ENCODE peak calls at places on chromosome 18, in seven cellular contexts. A, F, H, J, Y, L and W are unnamed samples.

GRCh38 chr18:9987931-9988330 is 74.1 kb downstream of the VAPA start:
- DNase-seq in A (no peak), F (no peak), H (no peak), J (peak; percentile 74), Y (no peak), L (peak; percentile 41), W (peak; percentile 82)

GRCh38 chr18:66523219-66523991 is 80.5 kb downstream of the CDH19 start:
- DNase-seq in A (no peak), F (no peak), H (no peak), J (no peak), Y (no peak), L (peak; percentile 33), W (no peak)

GRCh38 chr18:33616556-33616955 is 38.5 kb downstream of the ASXL3 start:
- DNase-seq in A (no peak), F (no peak), H (no peak), J (no peak), Y (no peak), L (no peak), W (no peak)

GRCh38 chr18:42509702-42510424 is 554.8 kb downstream of the PIK3C3 start:
- DNase-seq in A (no peak), F (no peak), H (no peak), J (no peak), Y (no peak), L (no peak), W (no peak)

GRCh38 chr18:39167990-39168389 is 1602.4 kb upstream of the CELF4 start:
- DNase-seq in A (no peak), F (no peak), H (no peak), J (no peak), Y (no peak), L (no peak), W (no peak)

GRCh38 chr18:10588975-10589374 is 63.1 kb downstream of the NAPG start:
- DNase-seq in A (no peak), F (no peak), H (no peak), J (no peak), Y (peak; percentile 72), L (no peak), W (no peak)

GRCh38 chr18:6414118-6414722 is 491 bp downstream of the L3MBTL4 start:
- DNase-seq in A (peak; percentile 83), F (peak; percentile 79), H (no peak), J (peak; percentile 58), Y (no peak), L (peak; percentile 22), W (peak; percentile 84)

GRCh38 chr18:70464343-70465114 is 175.7 kb downstream of the SOCS6 start:
- DNase-seq in A (peak; percentile 77), F (peak; percentile 80), H (peak; percentile 38), J (peak; percentile 23), Y (peak; percentile 31), L (peak; percentile 64), W (peak; percentile 73)

GRCh38 chr18:42156266-42156665 is 201.2 kb downstream of the PIK3C3 start:
- DNase-seq in A (no peak), F (no peak), H (no peak), J (no peak), Y (no peak), L (no peak), W (no peak)

GRCh38 chr18:39448942-39449341 is 1883.3 kb upstream of the CELF4 start:
- DNase-seq in A (no peak), F (no peak), H (no peak), J (no peak), Y (no peak), L (no peak), W (no peak)

GRCh38 chr18:65761636-65762310 is 11.0 kb downstream of the CDH7 start:
- DNase-seq in A (no peak), F (no peak), H (no peak), J (no peak), Y (no peak), L (no peak), W (no peak)

GRCh38 chr18:27996792-27997191 is 180.1 kb downstream of the CDH2 start:
- DNase-seq in A (no peak), F (no peak), H (no peak), J (no peak), Y (no peak), L (no peak), W (no peak)

GRCh38 chr18:25010623-25011374 is 341.2 kb downstream of the ZNF521 start:
- DNase-seq in A (no peak), F (no peak), H (no peak), J (no peak), Y (no peak), L (no peak), W (no peak)

GRCh38 chr18:50719471-50719987 is 100.3 kb downstream of the MRO start:
- DNase-seq in A (no peak), F (no peak), H (no peak), J (no peak), Y (no peak), L (no peak), W (no peak)

GRCh38 chr18:56873441-56874140 is 222.4 kb downstream of the WDR7 start:
- DNase-seq in A (no peak), F (no peak), H (no peak), J (no peak), Y (no peak), L (peak; percentile 28), W (no peak)

GRCh38 chr18:2985628-2986027 is 27.3 kb downstream of the LPIN2 start:
- DNase-seq in A (no peak), F (no peak), H (no peak), J (no peak), Y (peak; percentile 58), L (peak; percentile 50), W (no peak)

GRCh38 chr18:21369146-21369545 is 127.1 kb downstream of the GREB1L start:
- DNase-seq in A (no peak), F (no peak), H (no peak), J (no peak), Y (no peak), L (peak; percentile 2), W (no peak)

GRCh38 chr18:51168031-51168742 is 29.3 kb downstream of the MEX3C start:
- DNase-seq in A (no peak), F (no peak), H (no peak), J (no peak), Y (no peak), L (no peak), W (no peak)

GRCh38 chr18:33630476-33630875 is 52.5 kb downstream of the ASXL3 start:
- DNase-seq in A (no peak), F (no peak), H (no peak), J (no peak), Y (no peak), L (no peak), W (no peak)

GRCh38 chr18:62001396-62001795 is 108.6 kb upstream of the RNF152 start:
- DNase-seq in A (no peak), F (no peak), H (no peak), J (no peak), Y (no peak), L (no peak), W (no peak)

GRCh38 chr18:48359626-48360025 is 49.6 kb downstream of the ZBTB7C start:
- DNase-seq in A (no peak), F (no peak), H (no peak), J (no peak), Y (no peak), L (no peak), W (no peak)

GRCh38 chr18:944440-944839 is 39.8 kb downstream of the ADCYAP1 start:
- DNase-seq in A (no peak), F (peak; percentile 26), H (no peak), J (no peak), Y (no peak), L (no peak), W (no peak)

GRCh38 chr18:38427234-38427633 is 861.6 kb upstream of the CELF4 start:
- DNase-seq in A (no peak), F (no peak), H (no peak), J (no peak), Y (no peak), L (peak; percentile 0), W (no peak)

GRCh38 chr18:3728704-3729437 is 278.9 kb downstream of the TGIF1 start:
- DNase-seq in A (no peak), F (no peak), H (no peak), J (no peak), Y (no peak), L (no peak), W (no peak)

GRCh38 chr18:35117372-35117771 is 76.2 kb downstream of the MAPRE2 start:
- DNase-seq in A (no peak), F (no peak), H (no peak), J (no peak), Y (no peak), L (no peak), W (no peak)

DNA sequence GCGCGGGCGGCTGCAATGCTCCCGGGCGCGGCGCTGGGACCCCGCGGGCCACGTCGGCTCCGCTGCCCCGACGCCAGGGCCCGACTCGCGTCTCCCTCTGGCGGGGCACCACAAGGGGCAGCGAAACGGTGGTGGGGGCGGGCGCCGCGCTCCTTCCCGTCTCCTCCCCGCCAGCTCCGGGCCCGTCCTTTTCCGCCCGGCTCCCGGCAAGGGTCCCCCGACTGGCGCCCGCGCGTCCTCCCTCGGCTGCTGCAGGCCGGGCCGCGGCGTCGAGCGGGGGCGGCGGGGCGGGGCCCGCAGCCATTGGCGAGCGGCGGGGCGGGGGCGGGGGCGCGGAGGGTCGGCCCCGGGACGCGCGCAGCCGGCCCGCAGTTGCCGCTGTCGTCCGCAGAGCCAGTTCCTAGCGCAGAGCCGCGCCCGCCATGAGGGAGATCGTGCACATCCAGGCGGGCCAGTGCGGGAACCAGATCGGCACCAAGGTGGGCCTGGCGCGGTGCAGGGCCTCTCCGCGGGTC is at the start of gene TUBB6:
- DNase-seq in A (peak; percentile 64), F (peak; percentile 40), H (no peak), J (peak; percentile 61), Y (peak; percentile 93), L (no peak), W (peak; percentile 47)
- H3K27ac ChIP-seq in A (peak within 1 kb of the TSS; percentile 95), F (peak within 1 kb of the TSS; percentile 98), H (no peak within 1 kb of the TSS), J (peak within 1 kb of the TSS; percentile 87), Y (peak within 1 kb of the TSS; percentile 91), L (no peak within 1 kb of the TSS), W (peak within 1 kb of the TSS; percentile 85)

GRCh38 chr18:23872701-23873550 is 141.6 kb upstream of the TTC39C start:
- DNase-seq in A (peak; percentile 89), F (no peak), H (no peak), J (peak; percentile 84), Y (no peak), L (no peak), W (peak; percentile 81)
- TF ChIP-seq POLR2AphosphoS5 in A (peak; percentile 96), F (no peak), H (no peak), J (no peak), Y (no peak), L (no peak), W (no peak)

DNA sequence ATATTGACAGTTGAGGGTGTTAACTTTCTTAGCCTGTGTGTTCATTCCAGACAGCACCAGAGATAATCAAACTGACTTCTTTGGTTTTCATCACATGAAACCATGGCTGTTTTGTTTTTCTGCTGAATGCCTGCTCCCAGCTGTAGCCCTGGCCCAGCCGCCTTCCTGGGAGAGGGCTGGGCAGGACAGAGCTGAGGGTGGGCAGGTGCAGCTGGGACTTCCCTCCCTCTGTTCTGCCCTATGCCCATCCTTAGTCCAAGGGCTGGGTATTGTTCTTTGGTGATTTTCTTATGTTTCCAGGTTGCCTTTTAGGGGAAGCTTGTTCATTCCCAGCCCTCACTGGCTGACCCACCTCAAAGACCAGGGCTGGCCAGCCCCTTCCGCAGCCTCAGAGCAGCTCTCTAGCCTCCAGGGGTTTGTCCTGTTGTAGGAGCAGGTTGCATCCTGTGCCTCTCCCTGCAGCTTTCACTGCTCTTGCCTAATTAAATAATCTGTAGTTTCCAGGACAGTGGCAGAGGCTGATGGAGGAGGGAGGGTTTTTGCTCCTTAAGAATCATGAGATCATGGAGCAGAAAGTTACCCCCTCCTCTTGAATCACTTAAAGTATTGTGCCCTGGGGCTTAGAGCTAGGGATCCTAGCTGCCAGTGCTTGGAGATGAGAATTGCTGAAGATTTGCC is 61.4 kb downstream of the MTCL1 start:
- DNase-seq in A (no peak), F (no peak), H (no peak), J (no peak), Y (no peak), L (no peak), W (no peak)
- H3K27ac ChIP-seq in A (peak overlapping the region; percentile 77), F (no peak overlapping the region), H (no peak overlapping the region), J (no peak overlapping the region), Y (no peak overlapping the region), L (no peak overlapping the region), W (no peak overlapping the region)

GRCh38 chr18:36187138-36187825 is at the start of gene MOCOS:
- DNase-seq in A (peak; percentile 90), F (peak; percentile 87), H (no peak), J (peak; percentile 68), Y (peak; percentile 96), L (peak; percentile 68), W (peak; percentile 89)
- TF ChIP-seq POLR2AphosphoS5 in A (peak; percentile 56), F (no peak), H (no peak), J (no peak), Y (peak; percentile 54), L (peak; percentile 44), W (no peak)